ENCODE peak calls at places on chromosomes 16 and 17, in seven cellular contexts. L is sigmoid colon; J is aorta; H is CD8-positive, alpha-beta memory T cell; O is thyroid gland; B is fibroblast of lung; G is keratinocyte. P is an unnamed sample. For H3K9me3, the result is how much of the 10 kb centered on the place peaks cover.

GRCh38 chr16:87541004-87541881 is 48.4 kb upstream of the ZCCHC14 start:
- DNase-seq in O (no peak), L (no peak), H (peak), J (peak), B (peak), G (no peak), P (no peak)

GRCh38 chr17:82613283-82614094 is 34.8 kb downstream of the WDR45B start:
- DNase-seq in H (no peak), B (no peak), G (no peak), O (peak), L (no peak), J (no peak), P (no peak)

GRCh38 chr17:57256708-57257112 is 387 bp downstream of the MSI2 start:
- DNase-seq in H (peak), O (peak), J (peak), L (peak), G (no peak), B (peak), P (peak)

GRCh38 chr17:73952498-73953205 is 250.8 kb upstream of the RPL38 start:
- DNase-seq in G (no peak), H (no peak), J (no peak), B (no peak), O (peak), L (no peak), P (peak)

GRCh38 chr17:55110521-55110920 is 142.0 kb downstream of the STXBP4 start:
- DNase-seq in L (no peak), J (no peak), G (no peak), H (no peak), B (no peak), O (no peak), P (no peak)

GRCh38 chr17:32586666-32587065 is 99.9 kb downstream of the CDK5R1 start:
- DNase-seq in G (no peak), H (no peak), L (no peak), B (no peak), O (no peak), J (no peak), P (no peak)

GRCh38 chr17:60695960-60696359 is 18.3 kb downstream of the BCAS3 start:
- DNase-seq in L (no peak), J (no peak), B (no peak), O (no peak), H (no peak), G (no peak), P (no peak)

GRCh38 chr17:50105811-50106210 is 10.7 kb downstream of the PDK2 start:
- DNase-seq in L (no peak), B (no peak), G (no peak), J (no peak), H (no peak), O (no peak), P (no peak)

GRCh38 chr16:24360936-24361335 is 104.8 kb downstream of the CACNG3 start:
- DNase-seq in L (no peak), O (no peak), G (no peak), H (no peak), J (no peak), B (no peak), P (no peak)

DNA sequence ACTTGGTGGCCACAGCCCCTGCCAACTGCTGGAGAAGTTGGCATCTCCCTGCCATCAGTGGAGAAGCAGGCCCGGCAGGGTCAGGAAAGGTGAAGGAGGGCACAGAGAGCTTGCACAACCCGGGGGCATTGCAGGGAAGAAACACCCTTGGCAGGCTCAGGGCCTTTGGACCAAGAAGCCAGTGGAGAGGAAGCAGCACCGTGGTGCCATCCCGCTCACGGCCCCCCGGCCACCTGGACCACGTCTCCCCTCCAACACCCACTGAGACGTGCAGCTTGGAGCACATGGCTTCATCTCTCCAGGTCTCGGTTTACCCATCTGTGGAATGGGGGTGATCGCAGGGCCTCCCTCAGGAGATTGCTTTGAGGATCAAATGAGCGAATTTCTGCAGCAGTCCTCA is 158.1 kb downstream of the RBFOX3 start:
- DNase-seq in B (no peak), L (no peak), J (no peak), O (no peak), G (no peak), H (no peak), P (no peak)
- H3K9me3 ChIP-seq in B (under half), L (under half), J (under half), O (under half), G (under half), H (under half), P (under half)

GRCh38 chr17:27181935-27182334 is 112.0 kb upstream of the WSB1 start:
- DNase-seq in G (no peak), B (no peak), H (no peak), O (no peak), J (no peak), L (no peak), P (no peak)

DNA sequence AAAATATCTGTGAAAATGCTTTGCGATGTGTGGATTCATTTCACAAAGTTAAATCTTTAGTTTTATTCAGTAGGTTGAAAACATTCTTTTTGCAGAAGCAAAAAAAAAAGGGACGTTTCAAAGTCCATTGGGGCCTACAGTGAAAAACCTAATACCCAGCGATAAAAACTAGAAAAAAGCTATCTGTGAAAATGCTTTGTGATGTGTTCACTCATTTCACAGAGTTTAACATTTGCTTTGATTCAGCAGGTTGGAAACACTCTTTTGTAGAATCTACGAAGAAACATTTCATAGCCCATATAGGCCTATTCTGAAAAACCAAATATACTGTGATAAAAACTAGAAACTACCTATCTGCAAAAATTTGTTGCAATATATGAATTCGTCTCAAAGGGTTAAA is 113.6 kb upstream of the WSB1 start:
- DNase-seq in O (no peak), J (no peak), G (no peak), B (no peak), H (no peak), L (no peak), P (no peak)
- H3K9me3 ChIP-seq in O (under half), J (under half), G (under half), B (under half), H (under half), L (under half), P (under half)

DNA sequence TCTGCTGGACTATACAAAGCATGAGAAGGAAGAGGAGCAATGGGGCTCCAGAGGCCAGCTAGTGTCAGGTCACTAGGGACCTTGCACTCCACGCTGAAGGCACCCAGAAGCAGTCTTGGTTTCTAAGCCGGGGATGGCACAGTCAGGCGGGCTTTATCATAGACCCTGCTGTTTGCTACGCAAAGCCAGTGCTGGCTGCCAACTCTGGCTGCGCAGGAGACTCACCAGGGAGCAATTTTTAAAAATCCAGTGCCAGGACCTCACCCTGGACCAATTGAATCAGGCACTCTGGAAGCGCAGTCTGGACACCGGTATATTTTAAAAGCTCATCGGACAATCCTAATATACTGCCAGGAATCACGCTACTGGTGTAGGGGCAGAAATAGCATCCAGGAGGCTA is 368.5 kb upstream of the XYLT1 start:
- DNase-seq in H (no peak), G (no peak), J (no peak), O (no peak), L (no peak), B (no peak), P (no peak)
- H3K9me3 ChIP-seq in H (under half), G (under half), J (under half), O (under half), L (under half), B (under half), P (under half)

GRCh38 chr16:85584192-85584757 is 28.8 kb upstream of the GSE1 start:
- DNase-seq in O (no peak), L (no peak), J (no peak), G (no peak), H (no peak), B (no peak), P (no peak)

GRCh38 chr16:85586360-85587145 is 26.6 kb upstream of the GSE1 start:
- DNase-seq in J (peak), L (peak), B (peak), H (no peak), G (no peak), O (peak), P (no peak)

GRCh38 chr16:85584989-85585388 is 28.1 kb upstream of the GSE1 start:
- DNase-seq in G (no peak), J (no peak), H (no peak), O (no peak), L (no peak), B (no peak), P (no peak)

GRCh38 chr16:85583491-85584181 is 29.5 kb upstream of the GSE1 start:
- DNase-seq in O (no peak), G (no peak), J (no peak), B (peak), H (no peak), L (no peak), P (no peak)

GRCh38 chr16:85585762-85586161 is 27.4 kb upstream of the GSE1 start:
- DNase-seq in O (no peak), G (no peak), H (no peak), B (no peak), L (no peak), J (no peak), P (no peak)
- H3K9me3 ChIP-seq in O (under half), G (under half), H (under half), B (under half), L (under half), J (under half), P (under half)

GRCh38 chr16:35931722-35932121 is 2472.3 kb downstream of the TP53TG3F start:
- DNase-seq in H (no peak), B (no peak), O (no peak), J (no peak), L (no peak), G (no peak), P (no peak)
- H3K9me3 ChIP-seq in H (under half), B (under half), O (under half), J (under half), L (under half), G (under half), P (under half)

P was measured in T-helper 17 cell.